ENCODE peak calls at places on chromosomes 7 and 10, in seven cellular contexts. P is body of pancreas, L is A549, O is Peyer's patch, Z is breast epithelium, B is transverse colon, F is uterus. K is an unnamed sample.

GRCh38 chr7:138962561-138963270 is 18.5 kb downstream of the KIAA1549 start:
- DNase-seq in P (peak; percentile 69), F (no peak), Z (no peak), B (no peak), O (no peak), L (no peak), K (no peak)

GRCh38 chr10:132861884-132862461 is 76.0 kb upstream of the NKX6-2 start:
- DNase-seq in O (no peak), F (peak; percentile 11), Z (peak; percentile 33), L (no peak), P (no peak), B (peak; percentile 7), K (no peak)

GRCh38 chr7:103866919-103867318 is 122.5 kb downstream of the RELN start:
- DNase-seq in L (no peak), F (no peak), Z (no peak), P (no peak), O (no peak), B (no peak), K (no peak)

GRCh38 chr7:125516194-125516593 is 586.6 kb upstream of the POT1 start:
- DNase-seq in Z (no peak), O (no peak), L (no peak), P (no peak), F (no peak), B (no peak), K (no peak)

GRCh38 chr7:32163911-32164310 is 93.7 kb upstream of the PDE1C start:
- DNase-seq in L (no peak), O (no peak), P (no peak), F (no peak), Z (no peak), B (no peak), K (no peak)

GRCh38 chr7:137755846-137756685 is 90.7 kb downstream of the DGKI start:
- DNase-seq in B (no peak), L (no peak), F (no peak), O (no peak), Z (no peak), P (no peak), K (no peak)

GRCh38 chr10:6218692-6219493 is 16.2 kb downstream of the PFKFB3 start:
- DNase-seq in L (no peak), P (no peak), B (no peak), F (no peak), Z (no peak), O (no peak), K (no peak)

GRCh38 chr7:45726883-45727282 is 146.0 kb downstream of the CCDC201 start:
- DNase-seq in L (no peak), B (no peak), Z (no peak), O (no peak), P (no peak), F (no peak), K (no peak)

GRCh38 chr7:480531-481218 is 39.0 kb downstream of the PDGFA start:
- DNase-seq in B (no peak), Z (no peak), O (no peak), F (no peak), L (no peak), P (peak; percentile 65), K (no peak)

GRCh38 chr10:113475381-113475807 is 77.5 kb upstream of the HABP2 start:
- DNase-seq in Z (no peak), O (no peak), B (no peak), F (no peak), P (peak; percentile 32), L (no peak), K (peak; percentile 77)

GRCh38 chr7:98840604-98841508 is 29.0 kb downstream of the TMEM130 start:
- DNase-seq in F (no peak), P (no peak), O (no peak), Z (no peak), B (no peak), L (no peak), K (no peak)

GRCh38 chr7:128200376-128200775 is 40.7 kb upstream of the LEP start:
- DNase-seq in O (no peak), Z (peak; percentile 17), B (no peak), L (no peak), F (no peak), P (no peak), K (no peak)

GRCh38 chr10:103708627-103709288 is 146.6 kb downstream of the SH3PXD2A start:
- DNase-seq in F (no peak), B (no peak), L (no peak), P (no peak), O (no peak), Z (no peak), K (no peak)

GRCh38 chr7:124155400-124156022 is 122.6 kb upstream of the TMEM229A start:
- DNase-seq in F (no peak), Z (no peak), P (no peak), B (no peak), L (peak; percentile 29), O (no peak), K (no peak)

GRCh38 chr10:31197886-31198285 is 121.1 kb upstream of the ZEB1 start:
- DNase-seq in P (no peak), L (no peak), O (no peak), Z (no peak), F (no peak), B (no peak), K (no peak)

GRCh38 chr7:30842542-30843451 is 68.9 kb upstream of the AQP1 start:
- DNase-seq in L (no peak), O (no peak), F (no peak), P (no peak), Z (no peak), B (no peak), K (no peak)

GRCh38 chr7:111639894-111640293 is 77.6 kb upstream of the IMMP2L start:
- DNase-seq in Z (no peak), O (no peak), P (no peak), B (no peak), F (no peak), L (no peak), K (no peak)

GRCh38 chr10:4511559-4511958 is 314.4 kb upstream of the AKR1E2 start:
- DNase-seq in P (no peak), F (no peak), B (no peak), O (no peak), L (no peak), Z (no peak), K (no peak)

GRCh38 chr10:102120987-102121738 is 995 bp upstream of the LDB1 start:
- DNase-seq in O (peak; percentile 43), Z (no peak), F (peak; percentile 95), B (peak; percentile 66), L (no peak), P (no peak), K (peak; percentile 82)

GRCh38 chr7:37901890-37902524 is 14.6 kb downstream of the SFRP4 start:
- DNase-seq in Z (no peak), F (no peak), B (no peak), P (no peak), L (peak; percentile 82), O (no peak), K (no peak)

GRCh38 chr10:80410122-80410521 is 1.8 kb downstream of the PRXL2A start:
- DNase-seq in F (no peak), Z (no peak), P (no peak), O (no peak), L (no peak), B (peak; percentile 66), K (no peak)
- H3K4me1 ChIP-seq in F (peaks cover 8% of the 10 kb centered on the region), Z (peaks cover 17% of the 10 kb centered on the region), P (peaks cover 48% of the 10 kb centered on the region), O (peaks cover 62% of the 10 kb centered on the region), L (peaks cover 31% of the 10 kb centered on the region), B (peaks cover 34% of the 10 kb centered on the region), K (peaks cover 28% of the 10 kb centered on the region)

DNA sequence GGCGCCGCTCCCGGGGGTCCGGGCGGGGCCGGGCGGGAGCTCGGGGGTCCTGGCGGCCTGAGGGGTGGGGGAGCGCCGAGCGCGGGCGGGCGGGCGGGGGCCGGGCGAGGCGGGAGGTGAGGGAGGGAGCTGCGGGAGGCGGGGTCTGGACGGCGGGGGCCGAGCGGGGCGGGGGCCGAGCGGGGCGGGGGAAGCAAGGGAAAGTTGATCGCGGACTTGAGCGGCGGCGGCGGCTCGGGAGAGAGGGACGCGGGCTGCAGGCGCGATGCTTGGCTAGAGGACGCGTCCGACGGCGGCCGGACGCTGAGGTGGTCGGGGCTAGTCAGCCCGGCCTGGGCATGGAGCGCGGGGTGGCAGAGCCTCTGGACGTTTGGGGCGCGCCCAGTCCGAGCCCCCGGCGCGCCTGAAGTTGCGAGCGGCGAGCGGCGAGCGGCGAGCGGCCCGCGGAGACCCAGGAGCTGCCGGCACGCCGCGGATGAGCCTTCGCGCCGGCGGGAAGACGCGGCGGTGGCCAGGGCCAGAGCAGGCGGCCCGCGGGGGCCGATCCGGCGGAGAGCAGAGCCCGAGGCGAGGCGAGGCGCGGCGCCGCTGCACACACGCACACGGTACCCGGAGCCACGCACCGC is at the start of gene CDH23:
- DNase-seq in O (no peak), L (peak; percentile 54), B (peak; percentile 38), P (peak; percentile 39), F (peak; percentile 60), Z (no peak), K (peak; percentile 31)
- TF ChIP-seq POLR2A in O (no peak), L (peak; percentile 61), B (no peak), P (no peak), F (no peak), Z (no peak), K (no peak)

GRCh38 chr7:105354383-105354782 is 34.3 kb downstream of the SRPK2 start:
- DNase-seq in O (peak; percentile 68), Z (no peak), P (no peak), L (no peak), B (no peak), F (no peak), K (no peak)

GRCh38 chr7:105352922-105353668 is 35.6 kb downstream of the SRPK2 start:
- DNase-seq in L (no peak), O (no peak), P (no peak), B (no peak), F (no peak), Z (no peak), K (no peak)

GRCh38 chr7:105352018-105352612 is 36.6 kb downstream of the SRPK2 start:
- DNase-seq in O (peak; percentile 76), P (peak; percentile 35), L (no peak), F (peak; percentile 74), B (peak; percentile 54), Z (no peak), K (peak; percentile 46)

GRCh38 chr7:105353752-105354328 is 34.9 kb downstream of the SRPK2 start:
- DNase-seq in Z (no peak), B (peak; percentile 48), O (peak; percentile 77), L (no peak), P (peak; percentile 24), F (peak; percentile 20), K (no peak)

GRCh38 chr7:105350906-105351305 is 37.8 kb downstream of the SRPK2 start:
- DNase-seq in L (no peak), B (no peak), Z (no peak), F (no peak), O (no peak), P (no peak), K (no peak)
- H3K4me1 ChIP-seq in L (peaks cover 21% of the 10 kb centered on the region), B (peaks cover 26% of the 10 kb centered on the region), Z (peaks cover 8% of the 10 kb centered on the region), F (peaks cover 4% of the 10 kb centered on the region), O (peaks cover 47% of the 10 kb centered on the region), P (peaks cover 45% of the 10 kb centered on the region), K (peaks cover 5% of the 10 kb centered on the region)

GRCh38 chr7:83819911-83820310 is 171.0 kb upstream of the SEMA3E start:
- DNase-seq in O (no peak), F (no peak), P (no peak), Z (no peak), L (peak; percentile 4), B (no peak), K (no peak)

GRCh38 chr7:83821866-83822265 is 172.9 kb upstream of the SEMA3E start:
- DNase-seq in B (no peak), O (no peak), L (no peak), F (no peak), Z (no peak), P (no peak), K (no peak)

GRCh38 chr7:83824214-83824613 is 175.3 kb upstream of the SEMA3E start:
- DNase-seq in B (no peak), P (no peak), Z (no peak), F (no peak), L (no peak), O (no peak), K (no peak)

GRCh38 chr7:83820641-83821040 is 171.7 kb upstream of the SEMA3E start:
- DNase-seq in P (no peak), F (no peak), B (no peak), Z (no peak), O (no peak), L (no peak), K (no peak)
- TF ChIP-seq POLR2A in P (no peak), F (no peak), B (no peak), Z (no peak), O (no peak), L (no peak), K (no peak)